ENCODE peak calls at places on chromosome 10, in eight cellular contexts. P is choroid plexus epithelial cell, I is fibroblast of mammary gland, V is H9, X is ureter, Z is MM.1S, S is AML-193, W is psoas muscle. A is an unnamed sample.

GRCh38 chr10:35641430-35642015 is 573 bp downstream of the FZD8 start:
- DNase-seq in P (peak), I (peak), V (peak), X (no peak), Z (peak), S (no peak), W (no peak), A (peak)

GRCh38 chr10:4512557-4513286 is 313.3 kb upstream of the AKR1E2 start:
- DNase-seq in P (peak), I (peak), V (peak), X (peak), Z (no peak), S (no peak), W (no peak), A (peak)

GRCh38 chr10:76711374-76711997 is 926.1 kb downstream of the KCNMA1 start:
- DNase-seq in P (no peak), I (no peak), V (no peak), X (no peak), Z (no peak), S (no peak), W (no peak), A (no peak)

GRCh38 chr10:21372651-21373410 is 152.7 kb downstream of the SKIDA1 start:
- DNase-seq in P (peak), I (peak), V (no peak), X (peak), Z (peak), S (no peak), W (peak), A (peak)

GRCh38 chr10:86256690-86257315 is 109.8 kb downstream of the GRID1 start:
- DNase-seq in P (no peak), I (no peak), V (peak), X (no peak), Z (no peak), S (no peak), W (no peak), A (peak)

GRCh38 chr10:65670087-65670486 is 1255.7 kb upstream of the LRRTM3 start:
- DNase-seq in P (peak), I (no peak), V (no peak), X (no peak), Z (peak), S (no peak), W (no peak), A (peak)

GRCh38 chr10:127922675-127923366 is 15.9 kb downstream of the PTPRE start:
- DNase-seq in P (peak), I (peak), V (no peak), X (no peak), Z (no peak), S (no peak), W (peak), A (peak)

GRCh38 chr10:7826971-7827370 is 8.7 kb downstream of the TAF3 start:
- DNase-seq in P (peak), I (peak), V (peak), X (no peak), Z (no peak), S (no peak), W (no peak), A (peak)

GRCh38 chr10:47332371-47332770 is 10.1 kb downstream of the GDF2 start:
- DNase-seq in P (no peak), I (no peak), V (no peak), X (no peak), Z (no peak), S (no peak), W (peak), A (peak)

GRCh38 chr10:60654813-60655464 is 123.3 kb upstream of the CDK1 start:
- DNase-seq in P (peak), I (peak), V (no peak), X (no peak), Z (no peak), S (no peak), W (no peak), A (no peak)

GRCh38 chr10:101075775-101076174 is 14.0 kb downstream of the KAZALD1 start:
- DNase-seq in P (no peak), I (no peak), V (no peak), X (no peak), Z (peak), S (no peak), W (no peak), A (no peak)

GRCh38 chr10:42645103-42645502 is 6.7 kb upstream of the ZNF33B start:
- DNase-seq in P (peak), I (no peak), V (no peak), X (no peak), Z (no peak), S (no peak), W (no peak), A (no peak)

GRCh38 chr10:116740971-116741370 is 1.4 kb downstream of the HSPA12A start:
- DNase-seq in P (no peak), I (no peak), V (no peak), X (no peak), Z (no peak), S (no peak), W (no peak), A (no peak)

GRCh38 chr10:61896854-61897661 is 4.4 kb upstream of the ARID5B start:
- DNase-seq in P (peak), I (peak), V (peak), X (peak), Z (peak), S (peak), W (peak), A (peak)

GRCh38 chr10:45518741-45519140 is 144.7 kb downstream of the ALOX5 start:
- DNase-seq in P (no peak), I (no peak), V (no peak), X (no peak), Z (no peak), S (no peak), W (no peak), A (no peak)

GRCh38 chr10:121721257-121721656 is 123.0 kb upstream of the FGFR2 start:
- DNase-seq in P (no peak), I (no peak), V (no peak), X (no peak), Z (no peak), S (no peak), W (no peak), A (no peak)